ENCODE peak calls at places on chromosome 22, in five cellular contexts. One of them, this sample, is unnamed.

GRCh38 chr22:19523240-19524169 is 705 bp downstream of the CLDN5 start:
- DNase-seq in left ventricle myocardium superior: no peak
- DNase-seq in posterior vena cava: peak; percentile 68
- DNase-seq in GM10248: peak; percentile 27
- DNase-seq in stimulated activated CD4-positive, alpha-beta T cell treated with anti-CD3 and anti-CD28 coated beads, Interleukin-4, amount 100 ng/mL, for 4 hours: no peak
- DNase-seq in this sample: no peak

GRCh38 chr22:42180349-42180842 is 49.8 kb upstream of the CYP2D6 start:
- DNase-seq in stimulated activated CD4-positive, alpha-beta T cell treated with anti-CD3 and anti-CD28 coated beads, Interleukin-4, amount 100 ng/mL, for 4 hours: no peak
- DNase-seq in left ventricle myocardium superior: no peak
- DNase-seq in posterior vena cava: no peak
- DNase-seq in GM10248: no peak
- DNase-seq in this sample: no peak

GRCh38 chr22:45007946-45008852 is 1.6 kb downstream of the PHF21B start:
- DNase-seq in left ventricle myocardium superior: no peak
- DNase-seq in GM10248: no peak
- DNase-seq in stimulated activated CD4-positive, alpha-beta T cell treated with anti-CD3 and anti-CD28 coated beads, Interleukin-4, amount 100 ng/mL, for 4 hours: no peak
- DNase-seq in posterior vena cava: no peak
- DNase-seq in this sample: no peak

GRCh38 chr22:35549338-35549737 is 8.7 kb downstream of the RASD2 start:
- DNase-seq in GM10248: no peak
- DNase-seq in left ventricle myocardium superior: peak; percentile 77
- DNase-seq in posterior vena cava: no peak
- DNase-seq in stimulated activated CD4-positive, alpha-beta T cell treated with anti-CD3 and anti-CD28 coated beads, Interleukin-4, amount 100 ng/mL, for 4 hours: no peak
- DNase-seq in this sample: peak; percentile 58

GRCh38 chr22:37242395-37242918 is 1.6 kb downstream of the RAC2 start:
- DNase-seq in left ventricle myocardium superior: peak; percentile 61
- DNase-seq in stimulated activated CD4-positive, alpha-beta T cell treated with anti-CD3 and anti-CD28 coated beads, Interleukin-4, amount 100 ng/mL, for 4 hours: peak; percentile 82
- DNase-seq in posterior vena cava: peak; percentile 92
- DNase-seq in GM10248: peak; percentile 91
- DNase-seq in this sample: peak; percentile 55

GRCh38 chr22:38239101-38239761 is 33.6 kb downstream of the TMEM184B start:
- DNase-seq in posterior vena cava: no peak
- DNase-seq in left ventricle myocardium superior: no peak
- DNase-seq in stimulated activated CD4-positive, alpha-beta T cell treated with anti-CD3 and anti-CD28 coated beads, Interleukin-4, amount 100 ng/mL, for 4 hours: no peak
- DNase-seq in GM10248: no peak
- DNase-seq in this sample: no peak

GRCh38 chr22:48340727-48341709 is 1486.7 kb downstream of the BRD1 start:
- DNase-seq in stimulated activated CD4-positive, alpha-beta T cell treated with anti-CD3 and anti-CD28 coated beads, Interleukin-4, amount 100 ng/mL, for 4 hours: no peak
- DNase-seq in posterior vena cava: no peak
- DNase-seq in GM10248: no peak
- DNase-seq in left ventricle myocardium superior: no peak
- DNase-seq in this sample: no peak

GRCh38 chr22:44045171-44045570 is 21.1 kb downstream of the PARVB start:
- DNase-seq in stimulated activated CD4-positive, alpha-beta T cell treated with anti-CD3 and anti-CD28 coated beads, Interleukin-4, amount 100 ng/mL, for 4 hours: no peak
- DNase-seq in left ventricle myocardium superior: no peak
- DNase-seq in GM10248: no peak
- DNase-seq in posterior vena cava: no peak
- DNase-seq in this sample: no peak

GRCh38 chr22:25060522-25061071 is 108.1 kb downstream of the KIAA1671 start:
- DNase-seq in GM10248: no peak
- DNase-seq in posterior vena cava: no peak
- DNase-seq in left ventricle myocardium superior: no peak
- DNase-seq in stimulated activated CD4-positive, alpha-beta T cell treated with anti-CD3 and anti-CD28 coated beads, Interleukin-4, amount 100 ng/mL, for 4 hours: no peak
- DNase-seq in this sample: no peak

GRCh38 chr22:45863981-45864751 is 112.8 kb downstream of the WNT7B start:
- DNase-seq in stimulated activated CD4-positive, alpha-beta T cell treated with anti-CD3 and anti-CD28 coated beads, Interleukin-4, amount 100 ng/mL, for 4 hours: peak; percentile 70
- DNase-seq in posterior vena cava: peak; percentile 85
- DNase-seq in GM10248: peak; percentile 81
- DNase-seq in left ventricle myocardium superior: peak; percentile 88
- DNase-seq in this sample: peak; percentile 75

GRCh38 chr22:43901976-43902643 is 10.3 kb upstream of the PNPLA5 start:
- DNase-seq in stimulated activated CD4-positive, alpha-beta T cell treated with anti-CD3 and anti-CD28 coated beads, Interleukin-4, amount 100 ng/mL, for 4 hours: no peak
- DNase-seq in GM10248: no peak
- DNase-seq in posterior vena cava: no peak
- DNase-seq in left ventricle myocardium superior: no peak
- DNase-seq in this sample: no peak

GRCh38 chr22:30882181-30882771 is 86.3 kb downstream of the MORC2 start:
- DNase-seq in GM10248: no peak
- DNase-seq in posterior vena cava: peak; percentile 32
- DNase-seq in left ventricle myocardium superior: peak; percentile 9
- DNase-seq in stimulated activated CD4-positive, alpha-beta T cell treated with anti-CD3 and anti-CD28 coated beads, Interleukin-4, amount 100 ng/mL, for 4 hours: no peak
- DNase-seq in this sample: no peak

GRCh38 chr22:37160037-37160436 is 10.3 kb upstream of the IL2RB start:
- DNase-seq in left ventricle myocardium superior: no peak
- DNase-seq in GM10248: no peak
- DNase-seq in stimulated activated CD4-positive, alpha-beta T cell treated with anti-CD3 and anti-CD28 coated beads, Interleukin-4, amount 100 ng/mL, for 4 hours: no peak
- DNase-seq in posterior vena cava: no peak
- DNase-seq in this sample: no peak

GRCh38 chr22:19376971-19377370 is 54.6 kb downstream of the HIRA start:
- DNase-seq in stimulated activated CD4-positive, alpha-beta T cell treated with anti-CD3 and anti-CD28 coated beads, Interleukin-4, amount 100 ng/mL, for 4 hours: no peak
- DNase-seq in posterior vena cava: no peak
- DNase-seq in left ventricle myocardium superior: no peak
- DNase-seq in GM10248: no peak
- DNase-seq in this sample: no peak

GRCh38 chr22:33723915-33724314 is 196.4 kb downstream of the LARGE1 start:
- DNase-seq in posterior vena cava: no peak
- DNase-seq in GM10248: no peak
- DNase-seq in left ventricle myocardium superior: peak; percentile 43
- DNase-seq in stimulated activated CD4-positive, alpha-beta T cell treated with anti-CD3 and anti-CD28 coated beads, Interleukin-4, amount 100 ng/mL, for 4 hours: no peak
- DNase-seq in this sample: no peak

GRCh38 chr22:36222887-36223450 is 16.4 kb downstream of the APOL2 start:
- DNase-seq in GM10248: no peak
- DNase-seq in stimulated activated CD4-positive, alpha-beta T cell treated with anti-CD3 and anti-CD28 coated beads, Interleukin-4, amount 100 ng/mL, for 4 hours: no peak
- DNase-seq in left ventricle myocardium superior: no peak
- DNase-seq in posterior vena cava: no peak
- DNase-seq in this sample: no peak

GRCh38 chr22:32515074-32515473 is 40.5 kb downstream of the FBXO7 start:
- DNase-seq in GM10248: no peak
- DNase-seq in left ventricle myocardium superior: no peak
- DNase-seq in posterior vena cava: no peak
- DNase-seq in stimulated activated CD4-positive, alpha-beta T cell treated with anti-CD3 and anti-CD28 coated beads, Interleukin-4, amount 100 ng/mL, for 4 hours: no peak
- DNase-seq in this sample: no peak

GRCh38 chr22:24190566-24191208 is 9.4 kb downstream of the SUSD2 start:
- DNase-seq in posterior vena cava: no peak
- DNase-seq in left ventricle myocardium superior: peak; percentile 21
- DNase-seq in stimulated activated CD4-positive, alpha-beta T cell treated with anti-CD3 and anti-CD28 coated beads, Interleukin-4, amount 100 ng/mL, for 4 hours: no peak
- DNase-seq in GM10248: no peak
- DNase-seq in this sample: no peak

GRCh38 chr22:38866399-38867123 is 5.5 kb downstream of the CBX6 start:
- DNase-seq in GM10248: no peak
- DNase-seq in left ventricle myocardium superior: peak; percentile 37
- DNase-seq in stimulated activated CD4-positive, alpha-beta T cell treated with anti-CD3 and anti-CD28 coated beads, Interleukin-4, amount 100 ng/mL, for 4 hours: no peak
- DNase-seq in posterior vena cava: peak; percentile 86
- DNase-seq in this sample: no peak

GRCh38 chr22:22903355-22903777 is 15.8 kb downstream of the IGLL5 start:
- DNase-seq in left ventricle myocardium superior: peak; percentile 19
- DNase-seq in posterior vena cava: peak; percentile 18
- DNase-seq in stimulated activated CD4-positive, alpha-beta T cell treated with anti-CD3 and anti-CD28 coated beads, Interleukin-4, amount 100 ng/mL, for 4 hours: no peak
- DNase-seq in GM10248: no peak
- DNase-seq in this sample: no peak

GRCh38 chr22:50252081-50253045 is 1.3 kb upstream of the HDAC10 start:
- DNase-seq in left ventricle myocardium superior: peak; percentile 86
- DNase-seq in GM10248: peak; percentile 74
- DNase-seq in stimulated activated CD4-positive, alpha-beta T cell treated with anti-CD3 and anti-CD28 coated beads, Interleukin-4, amount 100 ng/mL, for 4 hours: peak; percentile 66
- DNase-seq in posterior vena cava: no peak
- DNase-seq in this sample: peak; percentile 78

GRCh38 chr22:32204856-32205722 is at the start of gene RFPL2:
- DNase-seq in stimulated activated CD4-positive, alpha-beta T cell treated with anti-CD3 and anti-CD28 coated beads, Interleukin-4, amount 100 ng/mL, for 4 hours: peak; percentile 41
- DNase-seq in GM10248: peak; percentile 47
- DNase-seq in left ventricle myocardium superior: peak; percentile 52
- DNase-seq in posterior vena cava: no peak
- DNase-seq in this sample: peak; percentile 50

GRCh38 chr22:28855355-28856094 is 27.8 kb upstream of the ZNRF3 start:
- DNase-seq in posterior vena cava: no peak
- DNase-seq in GM10248: peak; percentile 69
- DNase-seq in stimulated activated CD4-positive, alpha-beta T cell treated with anti-CD3 and anti-CD28 coated beads, Interleukin-4, amount 100 ng/mL, for 4 hours: peak; percentile 3
- DNase-seq in left ventricle myocardium superior: no peak
- DNase-seq in this sample: no peak

GRCh38 chr22:38924197-38924952 is 33.0 kb upstream of the APOBEC3A start:
- DNase-seq in stimulated activated CD4-positive, alpha-beta T cell treated with anti-CD3 and anti-CD28 coated beads, Interleukin-4, amount 100 ng/mL, for 4 hours: no peak
- DNase-seq in posterior vena cava: peak; percentile 93
- DNase-seq in GM10248: no peak
- DNase-seq in left ventricle myocardium superior: peak; percentile 79
- DNase-seq in this sample: peak; percentile 86

GRCh38 chr22:32628626-32629587 is 154.3 kb downstream of the FBXO7 start:
- DNase-seq in posterior vena cava: no peak
- DNase-seq in stimulated activated CD4-positive, alpha-beta T cell treated with anti-CD3 and anti-CD28 coated beads, Interleukin-4, amount 100 ng/mL, for 4 hours: no peak
- DNase-seq in left ventricle myocardium superior: no peak
- DNase-seq in GM10248: no peak
- DNase-seq in this sample: no peak

GRCh38 chr22:20106205-20106848 is 9.6 kb upstream of the RANBP1 start:
- DNase-seq in stimulated activated CD4-positive, alpha-beta T cell treated with anti-CD3 and anti-CD28 coated beads, Interleukin-4, amount 100 ng/mL, for 4 hours: no peak
- DNase-seq in left ventricle myocardium superior: peak; percentile 9
- DNase-seq in posterior vena cava: no peak
- DNase-seq in GM10248: no peak
- DNase-seq in this sample: no peak

GRCh38 chr22:48599346-48599745 is 1228.3 kb downstream of the BRD1 start:
- DNase-seq in posterior vena cava: no peak
- DNase-seq in left ventricle myocardium superior: no peak
- DNase-seq in stimulated activated CD4-positive, alpha-beta T cell treated with anti-CD3 and anti-CD28 coated beads, Interleukin-4, amount 100 ng/mL, for 4 hours: no peak
- DNase-seq in GM10248: no peak
- DNase-seq in this sample: no peak

GRCh38 chr22:17847360-17848078 is 73.2 kb upstream of the BID start:
- DNase-seq in posterior vena cava: no peak
- DNase-seq in left ventricle myocardium superior: no peak
- DNase-seq in GM10248: no peak
- DNase-seq in stimulated activated CD4-positive, alpha-beta T cell treated with anti-CD3 and anti-CD28 coated beads, Interleukin-4, amount 100 ng/mL, for 4 hours: no peak
- DNase-seq in this sample: no peak

GRCh38 chr22:33474587-33474986 is 416.4 kb upstream of the SYN3 start:
- DNase-seq in GM10248: no peak
- DNase-seq in posterior vena cava: no peak
- DNase-seq in stimulated activated CD4-positive, alpha-beta T cell treated with anti-CD3 and anti-CD28 coated beads, Interleukin-4, amount 100 ng/mL, for 4 hours: no peak
- DNase-seq in left ventricle myocardium superior: no peak
- DNase-seq in this sample: no peak

GRCh38 chr22:47600281-47600680 is 837.8 kb downstream of the TBC1D22A start:
- DNase-seq in stimulated activated CD4-positive, alpha-beta T cell treated with anti-CD3 and anti-CD28 coated beads, Interleukin-4, amount 100 ng/mL, for 4 hours: no peak
- DNase-seq in left ventricle myocardium superior: no peak
- DNase-seq in GM10248: no peak
- DNase-seq in posterior vena cava: no peak
- DNase-seq in this sample: no peak

GRCh38 chr22:35904332-35904692 is 124.3 kb downstream of the RBFOX2 start:
- DNase-seq in stimulated activated CD4-positive, alpha-beta T cell treated with anti-CD3 and anti-CD28 coated beads, Interleukin-4, amount 100 ng/mL, for 4 hours: no peak
- DNase-seq in GM10248: no peak
- DNase-seq in left ventricle myocardium superior: no peak
- DNase-seq in posterior vena cava: no peak
- DNase-seq in this sample: no peak

GRCh38 chr22:44180706-44181032 is at the start of gene PARVG:
- DNase-seq in stimulated activated CD4-positive, alpha-beta T cell treated with anti-CD3 and anti-CD28 coated beads, Interleukin-4, amount 100 ng/mL, for 4 hours: no peak
- DNase-seq in posterior vena cava: no peak
- DNase-seq in GM10248: peak; percentile 84
- DNase-seq in left ventricle myocardium superior: no peak
- DNase-seq in this sample: no peak